ENCODE peak calls at places on chromosomes 7 and 10, in six cellular contexts. W, U, B, P, S and R are unnamed samples.

GRCh38 chr7:89311886-89312285 is 516.3 kb upstream of the TEX47 start:
- DNase-seq in W (no peak), U (no peak), B (no peak), P (no peak), S (no peak), R (no peak)

GRCh38 chr7:13989138-13989943 is at the start of gene ETV1:
- DNase-seq in W (no peak), U (peak), B (peak), P (peak), S (no peak), R (no peak)

GRCh38 chr10:97687785-97688781 is 1.0 kb upstream of the AVPI1 start:
- DNase-seq in W (no peak), U (no peak), B (peak), P (peak), S (no peak), R (no peak)

GRCh38 chr7:122369756-122370155 is 65.2 kb upstream of the FEZF1 start:
- DNase-seq in W (no peak), U (no peak), B (no peak), P (no peak), S (peak), R (no peak)

GRCh38 chr10:69449841-69450240 is 1.4 kb upstream of the TSPAN15 start:
- DNase-seq in W (peak), U (no peak), B (peak), P (peak), S (no peak), R (peak)

GRCh38 chr10:60572511-60573194 is 183.0 kb upstream of the ANK3 start:
- DNase-seq in W (peak), U (peak), B (peak), P (no peak), S (no peak), R (no peak)

GRCh38 chr7:3300651-3301471 is at the start of gene SDK1:
- DNase-seq in W (peak), U (peak), B (peak), P (peak), S (no peak), R (peak)

GRCh38 chr7:102395620-102395957 is 574 bp upstream of the PRKRIP1 start:
- DNase-seq in W (no peak), U (no peak), B (no peak), P (peak), S (no peak), R (no peak)

GRCh38 chr7:27602766-27603165 is 59.9 kb downstream of the HIBADH start:
- DNase-seq in W (no peak), U (no peak), B (peak), P (no peak), S (no peak), R (no peak)

GRCh38 chr10:78211476-78212110 is 177.9 kb downstream of the RPS24 start:
- DNase-seq in W (no peak), U (no peak), B (peak), P (peak), S (peak), R (no peak)

GRCh38 chr7:55019691-55020480 is 1.1 kb downstream of the EGFR start:
- DNase-seq in W (no peak), U (peak), B (peak), P (peak), S (peak), R (peak)

GRCh38 chr10:73879296-73880173 is 5.2 kb upstream of the CAMK2G start:
- DNase-seq in W (peak), U (peak), B (peak), P (peak), S (peak), R (peak)

GRCh38 chr10:52820316-52820715 is 47.7 kb upstream of the MBL2 start:
- DNase-seq in W (no peak), U (no peak), B (no peak), P (no peak), S (no peak), R (no peak)

GRCh38 chr7:39838326-39838725 is 111.7 kb upstream of the CDK13 start:
- DNase-seq in W (no peak), U (no peak), B (no peak), P (no peak), S (no peak), R (no peak)

GRCh38 chr7:79787101-79787500 is 333.6 kb upstream of the MAGI2 start:
- DNase-seq in W (no peak), U (no peak), B (no peak), P (no peak), S (no peak), R (no peak)

GRCh38 chr7:113774182-113774807 is 144.5 kb downstream of the PPP1R3A start:
- DNase-seq in W (peak), U (no peak), B (peak), P (no peak), S (no peak), R (peak)

GRCh38 chr10:23399701-23400144 is 39.2 kb upstream of the OTUD1 start:
- DNase-seq in W (no peak), U (peak), B (no peak), P (peak), S (no peak), R (no peak)

GRCh38 chr10:8331896-8332729 is 277.6 kb downstream of the GATA3 start:
- DNase-seq in W (peak), U (peak), B (peak), P (peak), S (no peak), R (peak)

GRCh38 chr7:2709553-2710165 is 21.7 kb downstream of the AMZ1 start:
- DNase-seq in W (peak), U (peak), B (peak), P (peak), S (peak), R (peak)

GRCh38 chr10:16367899-16368298 is 68.9 kb upstream of the PTER start:
- DNase-seq in W (no peak), U (no peak), B (no peak), P (no peak), S (no peak), R (no peak)

GRCh38 chr10:126407831-126408230 is 19.6 kb upstream of the ADAM12 start:
- DNase-seq in W (no peak), U (no peak), B (no peak), P (no peak), S (no peak), R (no peak)

GRCh38 chr7:91266931-91267557 is 2.8 kb downstream of the FZD1 start:
- DNase-seq in W (no peak), U (no peak), B (peak), P (no peak), S (no peak), R (peak)

GRCh38 chr7:138798836-138799235 is 840 bp upstream of the ATP6V0A4 start:
- DNase-seq in W (no peak), U (no peak), B (no peak), P (peak), S (no peak), R (no peak)

GRCh38 chr10:49649936-49650723 is 29.3 kb upstream of the C10orf53 start:
- DNase-seq in W (no peak), U (no peak), B (no peak), P (no peak), S (no peak), R (no peak)

DNA sequence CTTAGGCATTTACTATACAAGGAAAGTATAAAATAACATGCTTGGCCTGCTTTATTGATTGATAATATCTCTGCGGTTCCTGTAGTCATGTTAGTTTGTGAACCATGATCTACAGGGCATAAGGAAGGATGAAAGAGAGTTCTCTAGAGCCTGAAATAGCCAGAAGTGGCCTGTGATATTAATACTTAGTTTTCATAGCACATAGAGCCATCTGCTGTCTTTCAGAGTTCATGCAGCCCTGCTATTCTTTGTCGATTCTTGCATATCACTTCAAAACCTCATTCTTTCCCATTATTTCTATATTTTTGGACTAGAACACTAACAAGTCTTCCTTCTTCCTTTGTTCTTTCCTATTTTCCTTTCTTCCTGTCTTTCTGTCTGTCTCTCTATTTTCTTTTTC is 26.4 kb upstream of the PRKG1 start:
- DNase-seq in W (no peak), U (no peak), B (no peak), P (no peak), S (no peak), R (no peak)
- TF ChIP-seq CTCF in W (no peak), U (no peak), B (no peak), P (no peak), S (no peak), R (no peak)

GRCh38 chr10:86757110-86757790 is 831 bp downstream of the BMPR1A start:
- DNase-seq in W (no peak), U (no peak), B (peak), P (peak), S (no peak), R (no peak)
- TF ChIP-seq CTCF in W (no peak), U (no peak), B (peak), P (peak), S (no peak), R (no peak)

GRCh38 chr10:28587970-28588290 is 55.0 kb downstream of the WAC start:
- DNase-seq in W (no peak), U (no peak), B (no peak), P (no peak), S (no peak), R (no peak)
- TF ChIP-seq CTCF in W (no peak), U (no peak), B (no peak), P (peak), S (no peak), R (no peak)

GRCh38 chr7:112511451-112512220 is 30.8 kb downstream of the LSMEM1 start:
- DNase-seq in W (no peak), U (no peak), B (no peak), P (no peak), S (no peak), R (no peak)
- TF ChIP-seq CTCF in W (no peak), U (no peak), B (no peak), P (no peak), S (no peak), R (no peak)

GRCh38 chr7:127486654-127487053 is 94.1 kb upstream of the ZNF800 start:
- DNase-seq in W (no peak), U (no peak), B (peak), P (no peak), S (no peak), R (no peak)
- TF ChIP-seq CTCF in W (no peak), U (no peak), B (no peak), P (no peak), S (no peak), R (no peak)

GRCh38 chr7:133274265-133274664 is 21.4 kb downstream of the EXOC4 start:
- DNase-seq in W (no peak), U (no peak), B (no peak), P (no peak), S (no peak), R (no peak)

GRCh38 chr7:133273221-133273620 is 20.3 kb downstream of the EXOC4 start:
- DNase-seq in W (no peak), U (no peak), B (no peak), P (no peak), S (no peak), R (no peak)

GRCh38 chr7:133275441-133276105 is 22.7 kb downstream of the EXOC4 start:
- DNase-seq in W (no peak), U (no peak), B (no peak), P (peak), S (no peak), R (no peak)

DNA sequence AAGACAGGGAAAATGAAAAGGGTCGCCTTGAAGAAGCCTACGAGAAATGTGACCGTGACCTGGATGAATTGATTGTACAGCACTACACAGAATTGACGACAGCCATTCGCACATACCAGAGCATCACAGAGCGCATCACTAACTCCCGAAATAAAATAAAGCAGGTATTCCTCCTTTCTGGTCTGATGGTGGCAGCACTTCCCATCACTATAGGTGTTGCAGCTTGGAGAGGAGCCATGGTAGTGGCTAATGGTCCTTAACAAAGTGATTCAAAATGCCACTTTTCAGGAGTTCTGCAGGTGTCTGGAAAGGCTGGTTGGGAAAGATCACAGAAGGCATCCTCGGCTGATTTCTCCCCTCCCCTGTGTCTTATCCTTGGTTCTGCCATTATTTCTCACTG is 22.1 kb downstream of the EXOC4 start:
- DNase-seq in W (no peak), U (no peak), B (peak), P (no peak), S (no peak), R (no peak)
- TF ChIP-seq CTCF in W (peak), U (no peak), B (peak), P (no peak), S (no peak), R (no peak)

GRCh38 chr7:100091411-100092181 is 2.8 kb downstream of the COPS6 start:
- DNase-seq in W (no peak), U (no peak), B (peak), P (no peak), S (no peak), R (no peak)
- TF ChIP-seq CTCF in W (no peak), U (no peak), B (peak), P (no peak), S (no peak), R (no peak)

DNA sequence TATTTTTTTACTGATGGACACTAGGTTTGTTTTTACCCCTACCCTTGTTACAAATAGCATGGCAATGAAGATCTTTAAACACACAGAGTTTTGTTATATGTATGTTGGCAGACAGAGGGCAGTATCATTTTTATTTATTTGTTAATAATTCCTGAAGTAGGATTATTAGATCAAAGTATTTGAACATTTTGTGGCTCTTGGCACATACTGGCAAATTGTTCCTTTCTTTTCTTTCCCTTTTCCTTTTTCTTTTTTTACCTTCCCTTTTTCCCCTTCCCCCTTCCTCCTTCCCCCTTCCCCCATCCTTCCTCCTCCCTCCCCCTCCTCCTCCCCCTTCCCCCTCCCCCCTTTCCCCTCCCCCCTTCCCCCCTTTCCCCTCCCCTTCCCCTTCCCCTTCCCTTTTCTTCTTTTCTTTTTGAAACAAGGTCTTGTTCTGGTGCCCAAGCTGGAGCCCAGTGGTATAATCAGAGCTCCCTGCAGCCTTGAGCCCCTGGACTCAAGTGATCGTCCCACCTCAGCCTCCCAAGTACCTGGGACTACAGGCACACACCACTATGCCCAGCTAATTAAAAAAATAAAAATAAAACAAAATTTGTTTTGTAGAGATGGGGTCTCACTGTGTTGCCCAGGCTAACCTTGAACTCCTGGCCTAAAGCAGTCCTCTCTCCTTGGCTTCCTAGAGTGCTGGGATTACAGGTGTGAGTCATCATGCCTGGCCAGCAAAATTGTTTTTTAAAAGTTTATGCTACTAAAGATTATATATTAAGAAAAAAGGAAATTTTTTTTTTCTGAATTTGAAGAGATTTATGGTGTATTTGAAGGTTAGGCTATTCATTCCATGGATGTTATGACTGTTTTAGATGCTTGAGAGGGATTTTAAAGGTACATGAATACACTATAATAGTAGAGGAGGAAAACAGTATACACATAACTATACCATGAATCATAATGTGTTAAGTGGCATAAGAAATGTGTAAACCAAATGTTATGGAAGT is 39.3 kb downstream of the SEPTIN7 start:
- DNase-seq in W (no peak), U (no peak), B (no peak), P (no peak), S (no peak), R (no peak)
- TF ChIP-seq CTCF in W (no peak), U (no peak), B (peak), P (no peak), S (no peak), R (no peak)

GRCh38 chr7:63054191-63054661 is 944.4 kb upstream of the ZNF722 start:
- DNase-seq in W (no peak), U (no peak), B (no peak), P (no peak), S (no peak), R (no peak)
- TF ChIP-seq CTCF in W (no peak), U (no peak), B (no peak), P (no peak), S (no peak), R (no peak)